ENCODE peak calls at places on chromosomes 2 and 18, in six cellular contexts. S, M, T, J, I and C are unnamed samples.

GRCh38 chr2:185187421-185187820 is 551.2 kb upstream of the FSIP2 start:
- ATAC-seq in J (no peak), I (no peak), M (no peak), S (no peak), T (no peak), C (peak; percentile 34)

GRCh38 chr2:6888724-6889123 is 11.1 kb downstream of the RSAD2 start:
- ATAC-seq in S (peak; percentile 53), T (no peak), M (no peak), I (no peak), J (no peak), C (no peak)

GRCh38 chr18:48827321-48828200 is 123.2 kb downstream of the SMAD7 start:
- ATAC-seq in I (no peak), S (peak; percentile 57), M (no peak), T (peak; percentile 5), J (no peak), C (peak; percentile 41)

GRCh38 chr18:48336332-48336731 is 72.9 kb downstream of the ZBTB7C start:
- ATAC-seq in M (no peak), J (peak; percentile 78), I (peak; percentile 42), T (peak; percentile 37), S (peak; percentile 48), C (peak; percentile 55)

GRCh38 chr2:201208563-201209252 is 25.8 kb downstream of the CASP10 start:
- ATAC-seq in J (no peak), T (peak; percentile 86), S (no peak), M (peak; percentile 91), I (no peak), C (peak; percentile 70)

GRCh38 chr2:196242131-196242620 is 70.8 kb upstream of the STK17B start:
- ATAC-seq in S (no peak), M (peak; percentile 85), J (no peak), I (no peak), T (peak; percentile 84), C (peak; percentile 54)

GRCh38 chr2:180625006-180625844 is 355.2 kb upstream of the UBE2E3 start:
- ATAC-seq in J (no peak), T (no peak), M (no peak), S (no peak), I (peak; percentile 35), C (no peak)

GRCh38 chr2:68857855-68858456 is 13.2 kb downstream of the BMP10 start:
- ATAC-seq in J (no peak), S (no peak), I (no peak), M (no peak), T (peak; percentile 42), C (no peak)

GRCh38 chr2:225013432-225014048 is 28.7 kb downstream of the DOCK10 start:
- ATAC-seq in M (peak; percentile 9), I (peak; percentile 25), S (no peak), J (no peak), T (peak; percentile 64), C (no peak)

GRCh38 chr2:71631411-71631931 is 178.1 kb downstream of the DYSF start:
- ATAC-seq in S (no peak), M (no peak), J (no peak), I (no peak), T (peak; percentile 39), C (no peak)

GRCh38 chr2:29325544-29325943 is 210.3 kb downstream of the CLIP4 start:
- ATAC-seq in M (no peak), J (no peak), I (no peak), S (no peak), T (no peak), C (no peak)

GRCh38 chr2:227460079-227460485 is 11.9 kb upstream of the AGFG1 start:
- ATAC-seq in J (no peak), I (peak; percentile 33), S (peak; percentile 80), M (peak; percentile 67), T (peak; percentile 26), C (no peak)

GRCh38 chr18:76546282-76546572 is 51.2 kb upstream of the ZNF516 start:
- ATAC-seq in J (no peak), S (no peak), I (no peak), T (no peak), M (no peak), C (no peak)

GRCh38 chr2:167509585-167509984 is 621.3 kb downstream of the XIRP2 start:
- ATAC-seq in J (peak; percentile 81), S (no peak), I (peak; percentile 94), M (no peak), T (peak; percentile 14), C (no peak)
- TF ChIP-seq EP300 in J (no peak), S (no peak), I (no peak), M (no peak), T (no peak), C (no peak)

GRCh38 chr18:55475467-55475866 is 112.5 kb downstream of the TCF4 start:
- ATAC-seq in S (no peak), I (no peak), M (no peak), J (no peak), T (no peak), C (no peak)

GRCh38 chr18:55477537-55478300 is 110.3 kb downstream of the TCF4 start:
- ATAC-seq in J (peak; percentile 76), T (peak; percentile 85), I (no peak), S (peak; percentile 65), M (peak; percentile 77), C (peak; percentile 73)

GRCh38 chr18:55475916-55476315 is 112.1 kb downstream of the TCF4 start:
- ATAC-seq in S (no peak), J (no peak), M (no peak), T (no peak), I (no peak), C (no peak)

GRCh38 chr18:55479656-55480420 is 108.2 kb downstream of the TCF4 start:
- ATAC-seq in T (no peak), S (no peak), J (no peak), I (no peak), M (no peak), C (no peak)

GRCh38 chr18:55478301-55478660 is 109.7 kb downstream of the TCF4 start:
- ATAC-seq in J (no peak), S (no peak), I (no peak), T (no peak), M (no peak), C (no peak)
- H3K4me3 ChIP-seq in J (no peak overlapping the region), S (no peak overlapping the region), I (no peak overlapping the region), T (no peak overlapping the region), M (no peak overlapping the region), C (peak overlapping the region; percentile 55)

DNA sequence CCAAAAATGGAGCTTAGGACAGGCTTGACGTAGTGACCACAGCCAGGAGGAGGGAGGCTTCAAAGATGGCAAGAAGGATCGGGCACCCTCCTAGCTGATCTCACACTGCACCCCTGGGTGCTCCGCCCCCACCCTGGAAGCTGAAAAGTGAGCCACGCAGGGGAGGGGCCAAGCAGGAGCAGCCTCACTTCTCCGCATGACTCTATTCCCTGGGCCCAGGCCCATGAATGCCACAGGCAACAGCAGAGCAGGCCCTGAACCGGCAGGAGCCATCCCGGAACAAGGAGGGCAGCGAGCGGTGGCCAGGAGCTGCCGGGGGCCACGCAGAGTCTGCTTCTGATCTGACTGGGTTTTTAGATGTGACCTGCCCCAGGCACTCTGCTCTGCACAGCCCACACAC is 30.0 kb downstream of the BIN1 start:
- ATAC-seq in J (no peak), T (no peak), S (no peak), M (no peak), I (no peak), C (no peak)
- H3K4me1 ChIP-seq in J (peaks cover 25% of the 10 kb centered on the region), T (peaks cover 33% of the 10 kb centered on the region), S (peaks cover 44% of the 10 kb centered on the region), M (peaks cover 17% of the 10 kb centered on the region), I (peaks cover 44% of the 10 kb centered on the region), C (peaks cover 78% of the 10 kb centered on the region)

GRCh38 chr2:237309416-237309815 is 104.5 kb downstream of the COL6A3 start:
- ATAC-seq in S (no peak), I (no peak), J (no peak), M (no peak), T (no peak), C (no peak)

GRCh38 chr2:237307495-237307894 is 106.5 kb downstream of the COL6A3 start:
- ATAC-seq in T (no peak), M (no peak), J (peak; percentile 38), I (peak; percentile 51), S (no peak), C (no peak)

GRCh38 chr2:237310515-237311114 is 103.3 kb downstream of the COL6A3 start:
- ATAC-seq in J (no peak), M (no peak), T (no peak), I (no peak), S (no peak), C (peak; percentile 48)

GRCh38 chr2:237306787-237307170 is 107.2 kb downstream of the COL6A3 start:
- ATAC-seq in S (no peak), J (no peak), I (no peak), M (no peak), T (no peak), C (no peak)

GRCh38 chr2:237309011-237309410 is 105.0 kb downstream of the COL6A3 start:
- ATAC-seq in T (no peak), M (no peak), I (no peak), S (no peak), J (no peak), C (no peak)
- TF ChIP-seq EP300 in T (no peak), M (no peak), I (no peak), S (no peak), J (no peak), C (no peak)